ENCODE peak calls at places on chromosomes 6 and 20, in six cellular contexts. O is AG10803, Y is astrocyte of the spinal cord, E is AG04450, S is tibial nerve, N is tibial artery. B is an unnamed sample.

GRCh38 chr6:82778985-82779384 is 286.7 kb downstream of the UBE3D start:
- DNase-seq in O (no peak), Y (no peak), E (no peak), S (no peak), N (no peak), B (no peak)

GRCh38 chr6:24780206-24780605 is 5.5 kb downstream of the GMNN start:
- DNase-seq in O (peak; percentile 27), Y (no peak), E (no peak), S (no peak), N (no peak), B (no peak)

GRCh38 chr6:22657341-22657985 is 88.1 kb downstream of the HDGFL1 start:
- DNase-seq in O (peak; percentile 8), Y (no peak), E (no peak), S (no peak), N (no peak), B (no peak)

GRCh38 chr20:37657924-37658800 is 35.7 kb upstream of the CTNNBL1 start:
- DNase-seq in O (no peak), Y (no peak), E (no peak), S (no peak), N (no peak), B (no peak)

GRCh38 chr20:11001767-11002540 is 328.2 kb upstream of the JAG1 start:
- DNase-seq in O (peak; percentile 70), Y (peak; percentile 75), E (no peak), S (no peak), N (no peak), B (peak; percentile 59)

GRCh38 chr6:135962731-135963130 is 111.2 kb downstream of the PDE7B start:
- DNase-seq in O (peak; percentile 85), Y (peak; percentile 94), E (no peak), S (no peak), N (no peak), B (no peak)

GRCh38 chr20:53621482-53622246 is 28.0 kb upstream of the ZNF217 start:
- DNase-seq in O (peak; percentile 97), Y (peak; percentile 59), E (no peak), S (no peak), N (peak; percentile 77), B (peak; percentile 33)

GRCh38 chr20:19913927-19914614 is 103.1 kb upstream of the NAA20 start:
- DNase-seq in O (peak; percentile 57), Y (peak; percentile 47), E (no peak), S (no peak), N (no peak), B (no peak)

GRCh38 chr20:32487381-32487780 is 97.8 kb downstream of the NOL4L start:
- DNase-seq in O (no peak), Y (no peak), E (no peak), S (no peak), N (no peak), B (no peak)

GRCh38 chr20:44208165-44208564 is 2.4 kb downstream of the OSER1 start:
- DNase-seq in O (no peak), Y (no peak), E (no peak), S (no peak), N (no peak), B (no peak)

GRCh38 chr6:133837801-133838349 is 51.0 kb upstream of the TCF21 start:
- DNase-seq in O (peak; percentile 27), Y (peak; percentile 50), E (no peak), S (no peak), N (no peak), B (peak; percentile 40)

GRCh38 chr6:43271103-43271815 is 26.8 kb upstream of the SLC22A7 start:
- DNase-seq in O (no peak), Y (no peak), E (no peak), S (no peak), N (no peak), B (no peak)

GRCh38 chr6:134621858-134622257 is 303.9 kb upstream of the SGK1 start:
- DNase-seq in O (peak; percentile 24), Y (no peak), E (no peak), S (no peak), N (no peak), B (no peak)

GRCh38 chr6:42281016-42281533 is 63.4 kb upstream of the MRPS10 start:
- DNase-seq in O (no peak), Y (no peak), E (no peak), S (no peak), N (no peak), B (no peak)

GRCh38 chr6:35487653-35488516 is 9.0 kb downstream of the TEAD3 start:
- DNase-seq in O (peak; percentile 69), Y (peak; percentile 35), E (no peak), S (no peak), N (peak; percentile 86), B (no peak)

GRCh38 chr6:166956444-166957086 is at the start of gene RNASET2:
- DNase-seq in O (peak; percentile 88), Y (peak; percentile 90), E (peak; percentile 65), S (peak; percentile 95), N (peak; percentile 98), B (peak; percentile 97)

GRCh38 chr6:118776607-118777549 is 117.1 kb upstream of the ASF1A start:
- DNase-seq in O (peak; percentile 82), Y (peak; percentile 84), E (peak; percentile 34), S (peak; percentile 63), N (no peak), B (peak; percentile 62)

GRCh38 chr6:155314773-155315515 is 660 bp upstream of the TFB1M start:
- DNase-seq in O (peak; percentile 83), Y (no peak), E (peak; percentile 51), S (peak; percentile 41), N (peak; percentile 78), B (peak; percentile 79)

GRCh38 chr20:2165871-2166270 is 64.2 kb downstream of the STK35 start:
- DNase-seq in O (no peak), Y (no peak), E (no peak), S (no peak), N (no peak), B (no peak)

GRCh38 chr6:52815167-52816092 is 11.8 kb upstream of the GSTA1 start:
- DNase-seq in O (peak; percentile 46), Y (peak; percentile 42), E (no peak), S (no peak), N (no peak), B (no peak)

GRCh38 chr6:84428300-84428907 is 201.0 kb upstream of the CEP162 start:
- DNase-seq in O (peak; percentile 61), Y (peak; percentile 78), E (no peak), S (peak; percentile 41), N (peak; percentile 80), B (peak; percentile 58)

GRCh38 chr6:55941713-55942112 is 66.3 kb upstream of the BMP5 start:
- DNase-seq in O (no peak), Y (peak; percentile 43), E (no peak), S (no peak), N (no peak), B (no peak)
- TF ChIP-seq CTCF in O (peak; percentile 13), Y (peak; percentile 33), E (peak; percentile 56), S (no peak), N (no peak), B (no peak)

GRCh38 chr6:148761532-148761951 is 14.7 kb downstream of the UST start:
- DNase-seq in O (peak; percentile 59), Y (peak; percentile 64), E (no peak), S (no peak), N (no peak), B (peak; percentile 52)
- TF ChIP-seq CTCF in O (no peak), Y (no peak), E (no peak), S (no peak), N (no peak), B (no peak)

GRCh38 chr6:41064841-41065240 is 7.3 kb downstream of the OARD1 start:
- DNase-seq in O (no peak), Y (no peak), E (no peak), S (no peak), N (no peak), B (no peak)
- TF ChIP-seq CTCF in O (no peak), Y (no peak), E (no peak), S (no peak), N (no peak), B (no peak)

GRCh38 chr6:37222992-37223391 is 34.6 kb upstream of the TBC1D22B start:
- DNase-seq in O (no peak), Y (no peak), E (no peak), S (no peak), N (no peak), B (no peak)

GRCh38 chr6:37225350-37226169 is 32.0 kb upstream of the TBC1D22B start:
- DNase-seq in O (no peak), Y (no peak), E (no peak), S (no peak), N (no peak), B (no peak)

GRCh38 chr6:37218501-37218900 is 39.1 kb upstream of the TBC1D22B start:
- DNase-seq in O (no peak), Y (no peak), E (no peak), S (no peak), N (no peak), B (no peak)

GRCh38 chr6:37221585-37222124 is 35.9 kb upstream of the TBC1D22B start:
- DNase-seq in O (no peak), Y (no peak), E (no peak), S (no peak), N (no peak), B (no peak)

GRCh38 chr6:37222125-37222967 is 35.2 kb upstream of the TBC1D22B start:
- DNase-seq in O (peak; percentile 64), Y (peak; percentile 92), E (no peak), S (no peak), N (peak; percentile 86), B (peak; percentile 79)
- TF ChIP-seq CTCF in O (no peak), Y (no peak), E (no peak), S (no peak), N (no peak), B (no peak)